ENCODE peak calls at places on chromosomes 4 and X, in nine cellular contexts. W is T-helper 2 cell; U is activated CD4-positive, CD25-positive, alpha-beta regulatory T cell treated with anti-CD3 and anti-CD28 coated beads, Interleukin-2, amount 50 U/mL, for 16 hours; M is immature natural killer cell; S is sciatic nerve; N is HT1080; R is right lobe of liver; V is amniotic stem cell; L is neuronal stem cell. P is an unnamed sample.

GRCh38 chr4:26356067-26356466 is 35.3 kb downstream of the RBPJ start:
- DNase-seq in W (peak), U (no peak), M (no peak), S (no peak), N (no peak), R (no peak), V (no peak), L (no peak), P (no peak)

GRCh38 chr4:121794505-121795192 is 6.5 kb upstream of the EXOSC9 start:
- DNase-seq in W (no peak), U (no peak), M (no peak), S (no peak), N (no peak), R (no peak), V (no peak), L (no peak), P (no peak)

GRCh38 chr4:170339522-170339921 is 249.8 kb upstream of the AADAT start:
- DNase-seq in W (no peak), U (no peak), M (no peak), S (no peak), N (peak), R (no peak), V (no peak), L (no peak), P (no peak)

GRCh38 chr4:62709618-62710252 is 1509.6 kb downstream of the ADGRL3 start:
- DNase-seq in W (peak), U (no peak), M (no peak), S (no peak), N (peak), R (no peak), V (no peak), L (peak), P (no peak)

GRCh38 chr4:68368566-68369473 is 18.9 kb upstream of the YTHDC1 start:
- DNase-seq in W (no peak), U (no peak), M (no peak), S (no peak), N (peak), R (no peak), V (no peak), L (no peak), P (no peak)

GRCh38 chr4:94548571-94548970 is 96.8 kb downstream of the PDLIM5 start:
- DNase-seq in W (no peak), U (no peak), M (no peak), S (no peak), N (peak), R (no peak), V (peak), L (no peak), P (no peak)

GRCh38 chrX:120401301-120401700 is 39.4 kb downstream of the ATP1B4 start:
- DNase-seq in W (no peak), U (no peak), M (no peak), S (no peak), N (no peak), R (no peak), V (no peak), L (no peak), P (no peak)

GRCh38 chrX:141469469-141469868 is 115.1 kb downstream of the SPANXA1 start:
- DNase-seq in W (no peak), U (no peak), M (no peak), S (no peak), N (peak), R (no peak), V (no peak), L (no peak), P (no peak)

GRCh38 chrX:45165726-45166125 is 35.0 kb downstream of the DIPK2B start:
- DNase-seq in W (no peak), U (no peak), M (no peak), S (no peak), N (no peak), R (no peak), V (no peak), L (no peak), P (no peak)

GRCh38 chr4:146585761-146586333 is 52.8 kb upstream of the POU4F2 start:
- DNase-seq in W (no peak), U (no peak), M (no peak), S (no peak), N (peak), R (no peak), V (no peak), L (no peak), P (no peak)

GRCh38 chr4:68361146-68361589 is 11.3 kb upstream of the YTHDC1 start:
- DNase-seq in W (no peak), U (no peak), M (no peak), S (no peak), N (peak), R (no peak), V (no peak), L (no peak), P (no peak)

GRCh38 chr4:53633608-53634007 is 42.3 kb upstream of the LNX1 start:
- DNase-seq in W (no peak), U (no peak), M (no peak), S (no peak), N (no peak), R (no peak), V (no peak), L (no peak), P (peak)

GRCh38 chrX:13719192-13719856 is 15.1 kb downstream of the TRAPPC2 start:
- DNase-seq in W (peak), U (no peak), M (peak), S (no peak), N (no peak), R (no peak), V (no peak), L (no peak), P (no peak)

GRCh38 chrX:63258144-63258543 is 93.0 kb downstream of the SPIN4 start:
- DNase-seq in W (no peak), U (no peak), M (no peak), S (no peak), N (no peak), R (no peak), V (no peak), L (no peak), P (no peak)

GRCh38 chrX:117910216-117910615 is 206.4 kb downstream of the KLHL13 start:
- DNase-seq in W (no peak), U (no peak), M (no peak), S (no peak), N (peak), R (no peak), V (no peak), L (no peak), P (no peak)

GRCh38 chr4:17492058-17492741 is 19.7 kb downstream of the QDPR start:
- DNase-seq in W (no peak), U (no peak), M (no peak), S (no peak), N (no peak), R (peak), V (no peak), L (no peak), P (no peak)

GRCh38 chrX:23959781-23960180 is 52.0 kb downstream of the CXorf58 start:
- DNase-seq in W (peak), U (no peak), M (no peak), S (no peak), N (no peak), R (no peak), V (no peak), L (no peak), P (no peak)

GRCh38 chr4:158006973-158007372 is 165.9 kb downstream of the GASK1B start:
- DNase-seq in W (no peak), U (no peak), M (no peak), S (no peak), N (no peak), R (no peak), V (no peak), L (no peak), P (no peak)

GRCh38 chr4:65670331-65671031 is at the start of gene EPHA5:
- DNase-seq in W (peak), U (no peak), M (no peak), S (peak), N (no peak), R (no peak), V (peak), L (peak), P (peak)

GRCh38 chrX:71100581-71101505 is 5.2 kb downstream of the FOXO4 start:
- DNase-seq in W (no peak), U (no peak), M (no peak), S (peak), N (no peak), R (no peak), V (no peak), L (no peak), P (no peak)

GRCh38 chr4:88674989-88675388 is 22.6 kb downstream of the NAP1L5 start:
- DNase-seq in W (no peak), U (no peak), M (no peak), S (no peak), N (peak), R (no peak), V (no peak), L (no peak), P (no peak)

GRCh38 chr4:121189811-121190210 is 25.7 kb upstream of the TNIP3 start:
- DNase-seq in W (peak), U (no peak), M (peak), S (no peak), N (no peak), R (no peak), V (no peak), L (no peak), P (no peak)

GRCh38 chr4:172998527-172999469 is 169.8 kb upstream of the GALNT7 start:
- DNase-seq in W (no peak), U (no peak), M (no peak), S (no peak), N (peak), R (no peak), V (no peak), L (no peak), P (no peak)

P was measured in ovary.